ENCODE peak calls at places on chromosomes 6 and 20, in five cellular contexts. H, P, X, W and T are unnamed samples.
A peak's percentile ranks its signal among the peaks of the same experiment; 100 is the strongest.

GRCh38 chr20:50634191-50634590 is 57.2 kb downstream of the RIPOR3 start:
- DNase-seq in W (no peak), P (no peak), X (no peak), H (no peak), T (no peak)

GRCh38 chr6:72720464-72720863 is 98.6 kb downstream of the KCNQ5 start:
- DNase-seq in X (no peak), W (no peak), P (no peak), H (peak; percentile 72), T (no peak)

GRCh38 chr20:58880994-58881752 is 28.7 kb downstream of the GNAS start:
- DNase-seq in H (no peak), X (no peak), P (no peak), W (no peak), T (no peak)

GRCh38 chr6:42142118-42142835 is at the start of gene C6orf132:
- DNase-seq in W (peak; percentile 86), X (peak; percentile 81), P (no peak), H (peak; percentile 50), T (peak; percentile 68)

GRCh38 chr6:155177369-155177961 is 86.3 kb upstream of the CLDN20 start:
- DNase-seq in X (no peak), W (no peak), H (peak; percentile 54), P (no peak), T (peak; percentile 48)

GRCh38 chr6:144582939-144583613 is 297.9 kb downstream of the UTRN start:
- DNase-seq in H (peak; percentile 39), X (peak; percentile 33), P (peak; percentile 36), W (peak; percentile 55), T (peak; percentile 19)

GRCh38 chr6:8130399-8130798 is 28.1 kb upstream of the EEF1E1 start:
- DNase-seq in W (no peak), P (no peak), H (no peak), X (no peak), T (no peak)

GRCh38 chr6:57267586-57268293 is 45.6 kb upstream of the RAB23 start:
- DNase-seq in W (peak; percentile 51), P (no peak), X (peak; percentile 48), H (peak; percentile 99), T (peak; percentile 59)

GRCh38 chr6:27126815-27127537 is 120.5 kb upstream of the PRSS16 start:
- DNase-seq in X (peak; percentile 90), P (peak; percentile 17), H (peak; percentile 86), W (peak; percentile 92), T (peak; percentile 95)

GRCh38 chr6:3806169-3806922 is 42.8 kb upstream of the FAM50B start:
- DNase-seq in W (no peak), P (no peak), H (no peak), X (no peak), T (no peak)